ENCODE peak calls at places on chromosomes 3 and 15, in six cellular contexts. One of them, this sample, is unnamed.

GRCh38 chr3:82978368-82978767 is 1216.9 kb upstream of the GBE1 start:
- DNase-seq in K562: no peak
- DNase-seq in SK-N-SH: no peak
- DNase-seq in H1: no peak
- DNase-seq in HepG2: no peak
- DNase-seq in GM12878: no peak
- DNase-seq in this sample: no peak

GRCh38 chr3:59777559-59778178 is 727.8 kb upstream of the CFAP20DC start:
- DNase-seq in K562: no peak
- DNase-seq in SK-N-SH: no peak
- DNase-seq in H1: no peak
- DNase-seq in HepG2: no peak
- DNase-seq in GM12878: no peak
- DNase-seq in this sample: no peak

GRCh38 chr3:130896101-130896500 is 2.2 kb downstream of the ATP2C1 start:
- DNase-seq in K562: no peak
- DNase-seq in SK-N-SH: no peak
- DNase-seq in H1: no peak
- DNase-seq in HepG2: no peak
- DNase-seq in GM12878: no peak
- DNase-seq in this sample: no peak

GRCh38 chr3:52085883-52086282 is 29.5 kb upstream of the DUSP7 start:
- DNase-seq in K562: no peak
- DNase-seq in SK-N-SH: no peak
- DNase-seq in H1: no peak
- DNase-seq in HepG2: no peak
- DNase-seq in GM12878: no peak
- DNase-seq in this sample: no peak

GRCh38 chr3:71376499-71376898 is 207.0 kb downstream of the FOXP1 start:
- DNase-seq in K562: no peak
- DNase-seq in SK-N-SH: no peak
- DNase-seq in H1: no peak
- DNase-seq in HepG2: no peak
- DNase-seq in GM12878: no peak
- DNase-seq in this sample: no peak

GRCh38 chr3:67875338-67875737 is 220.9 kb upstream of the SUCLG2 start:
- DNase-seq in K562: no peak
- DNase-seq in SK-N-SH: no peak
- DNase-seq in H1: no peak
- DNase-seq in HepG2: peak; percentile 50
- DNase-seq in GM12878: no peak
- DNase-seq in this sample: no peak

GRCh38 chr15:78620021-78620838 is 566 bp downstream of the CHRNA3 start:
- DNase-seq in K562: no peak
- DNase-seq in SK-N-SH: peak; percentile 86
- DNase-seq in H1: peak; percentile 36
- DNase-seq in HepG2: no peak
- DNase-seq in GM12878: no peak
- DNase-seq in this sample: no peak

GRCh38 chr3:99984668-99985067 is 129.6 kb downstream of the FILIP1L start:
- DNase-seq in K562: no peak
- DNase-seq in SK-N-SH: no peak
- DNase-seq in H1: no peak
- DNase-seq in HepG2: no peak
- DNase-seq in GM12878: no peak
- DNase-seq in this sample: no peak

GRCh38 chr15:55937040-55937439 is 56.4 kb downstream of the NEDD4 start:
- DNase-seq in K562: no peak
- DNase-seq in SK-N-SH: no peak
- DNase-seq in H1: no peak
- DNase-seq in HepG2: no peak
- DNase-seq in GM12878: no peak
- DNase-seq in this sample: no peak

GRCh38 chr3:128378631-128379347 is 87.9 kb downstream of the DNAJB8 start:
- DNase-seq in K562: no peak
- DNase-seq in SK-N-SH: no peak
- DNase-seq in H1: no peak
- DNase-seq in HepG2: no peak
- DNase-seq in GM12878: no peak
- DNase-seq in this sample: no peak
- TF ChIP-seq GABPA in K562: no peak
- TF ChIP-seq GABPA in SK-N-SH: no peak
- TF ChIP-seq GABPA in H1: no peak
- TF ChIP-seq GABPA in HepG2: no peak
- TF ChIP-seq GABPA in GM12878: no peak
- TF ChIP-seq GABPA in this sample: no peak

DNA sequence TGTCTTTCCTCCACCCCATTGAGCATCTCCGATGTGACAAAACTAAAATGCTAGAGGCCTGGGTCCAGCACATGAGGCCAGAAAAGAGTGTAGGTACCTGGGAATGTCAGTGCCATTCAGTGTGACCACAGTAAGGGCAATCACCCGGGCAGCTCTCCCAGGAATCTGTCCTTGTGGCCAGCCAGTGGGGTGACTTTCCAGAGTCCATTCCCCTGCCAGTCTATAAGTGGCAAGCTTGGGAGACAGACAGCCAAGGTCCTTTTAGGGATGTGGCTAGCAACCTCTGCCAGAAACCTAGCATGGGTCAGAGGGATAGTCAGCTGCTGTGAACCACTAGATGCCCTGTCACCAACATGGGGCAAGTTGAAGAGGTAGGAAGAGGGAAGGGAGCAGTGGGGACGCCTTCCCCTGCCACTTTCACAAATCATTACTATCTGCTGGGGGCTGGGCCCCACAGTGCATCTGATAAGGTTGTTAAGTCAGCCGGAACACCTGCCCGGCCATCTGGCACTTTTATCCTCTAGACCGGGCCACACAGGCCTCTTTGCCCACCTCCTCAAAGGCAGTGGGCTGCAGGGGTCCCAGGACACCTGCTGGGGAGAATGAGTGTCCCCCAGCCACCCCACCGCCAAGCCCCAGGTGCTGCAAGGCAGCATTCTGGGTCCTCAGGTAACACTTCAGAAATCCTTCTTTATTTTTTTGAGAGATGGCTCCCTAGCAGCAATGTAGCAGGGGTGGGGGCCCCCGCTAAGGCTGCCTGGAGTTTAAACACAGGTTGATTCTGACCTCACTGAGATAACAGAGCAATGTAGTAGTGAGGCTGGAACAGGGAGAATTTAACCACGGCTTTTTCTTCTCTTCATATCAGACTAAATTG is 24.9 kb upstream of the DET1 start:
- DNase-seq in K562: no peak
- DNase-seq in SK-N-SH: peak; percentile 54
- DNase-seq in H1: no peak
- DNase-seq in HepG2: no peak
- DNase-seq in GM12878: no peak
- DNase-seq in this sample: no peak
- H3K4me3 ChIP-seq in K562: no peak overlapping the region
- H3K4me3 ChIP-seq in SK-N-SH: no peak overlapping the region
- H3K4me3 ChIP-seq in H1: no peak overlapping the region
- H3K4me3 ChIP-seq in HepG2: no peak overlapping the region
- H3K4me3 ChIP-seq in GM12878: no peak overlapping the region
- H3K4me3 ChIP-seq in this sample: no peak overlapping the region

GRCh38 chr3:45555154-45555591 is 39.4 kb upstream of the LIMD1 start:
- DNase-seq in K562: no peak
- DNase-seq in SK-N-SH: no peak
- DNase-seq in H1: no peak
- DNase-seq in HepG2: no peak
- DNase-seq in GM12878: no peak
- DNase-seq in this sample: no peak

GRCh38 chr3:45552773-45553371 is 41.7 kb upstream of the LIMD1 start:
- DNase-seq in K562: no peak
- DNase-seq in SK-N-SH: no peak
- DNase-seq in H1: no peak
- DNase-seq in HepG2: no peak
- DNase-seq in GM12878: no peak
- DNase-seq in this sample: no peak

GRCh38 chr3:45555666-45556065 is 38.9 kb upstream of the LIMD1 start:
- DNase-seq in K562: no peak
- DNase-seq in SK-N-SH: no peak
- DNase-seq in H1: no peak
- DNase-seq in HepG2: no peak
- DNase-seq in GM12878: no peak
- DNase-seq in this sample: no peak

GRCh38 chr3:45553469-45553974 is 41.0 kb upstream of the LIMD1 start:
- DNase-seq in K562: peak; percentile 38
- DNase-seq in SK-N-SH: peak; percentile 63
- DNase-seq in H1: no peak
- DNase-seq in HepG2: no peak
- DNase-seq in GM12878: no peak
- DNase-seq in this sample: peak; percentile 65

GRCh38 chr3:45554001-45554691 is 40.4 kb upstream of the LIMD1 start:
- DNase-seq in K562: peak; percentile 26
- DNase-seq in SK-N-SH: no peak
- DNase-seq in H1: no peak
- DNase-seq in HepG2: no peak
- DNase-seq in GM12878: peak; percentile 68
- DNase-seq in this sample: no peak
- TF ChIP-seq GABPA in K562: no peak
- TF ChIP-seq GABPA in SK-N-SH: no peak
- TF ChIP-seq GABPA in H1: no peak
- TF ChIP-seq GABPA in HepG2: no peak
- TF ChIP-seq GABPA in GM12878: no peak
- TF ChIP-seq GABPA in this sample: no peak

GRCh38 chr15:90840157-90840855 is 28.1 kb upstream of the FURIN start:
- DNase-seq in K562: no peak
- DNase-seq in SK-N-SH: no peak
- DNase-seq in H1: no peak
- DNase-seq in HepG2: no peak
- DNase-seq in GM12878: no peak
- DNase-seq in this sample: no peak
- H3K4me3 ChIP-seq in K562: no peak overlapping the region
- H3K4me3 ChIP-seq in SK-N-SH: no peak overlapping the region
- H3K4me3 ChIP-seq in H1: no peak overlapping the region
- H3K4me3 ChIP-seq in HepG2: no peak overlapping the region
- H3K4me3 ChIP-seq in GM12878: peak overlapping the region; percentile 50
- H3K4me3 ChIP-seq in this sample: no peak overlapping the region

DNA sequence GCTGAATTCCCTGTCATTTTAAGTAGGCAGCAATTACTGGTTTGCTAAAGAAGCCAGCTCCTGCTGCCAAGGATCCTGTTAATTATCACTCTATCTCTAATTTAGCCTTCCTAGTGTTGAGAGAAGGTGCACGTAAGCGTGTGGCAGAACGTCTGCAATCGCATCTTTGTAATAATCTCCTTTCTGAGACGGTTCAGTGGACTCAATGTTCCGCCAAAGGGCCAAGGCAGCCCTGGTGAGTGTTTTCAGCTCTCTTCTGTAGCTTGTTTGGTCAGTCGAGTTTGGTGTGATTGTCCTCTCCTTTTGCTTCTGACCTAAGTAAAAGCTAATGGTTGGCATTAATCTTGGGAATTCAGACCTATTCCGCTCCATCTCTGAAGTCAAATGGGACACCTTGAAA is 24.2 kb downstream of the MITF start:
- DNase-seq in K562: no peak
- DNase-seq in SK-N-SH: no peak
- DNase-seq in H1: no peak
- DNase-seq in HepG2: no peak
- DNase-seq in GM12878: no peak
- DNase-seq in this sample: no peak
- TF ChIP-seq GABPA in K562: no peak
- TF ChIP-seq GABPA in SK-N-SH: no peak
- TF ChIP-seq GABPA in H1: no peak
- TF ChIP-seq GABPA in HepG2: no peak
- TF ChIP-seq GABPA in GM12878: no peak
- TF ChIP-seq GABPA in this sample: no peak

GRCh38 chr15:74040115-74040850 is 42.1 kb downstream of the GOLGA6A start:
- DNase-seq in K562: no peak
- DNase-seq in SK-N-SH: no peak
- DNase-seq in H1: peak; percentile 27
- DNase-seq in HepG2: no peak
- DNase-seq in GM12878: no peak
- DNase-seq in this sample: no peak
- H3K4me3 ChIP-seq in K562: no peak overlapping the region
- H3K4me3 ChIP-seq in SK-N-SH: no peak overlapping the region
- H3K4me3 ChIP-seq in H1: no peak overlapping the region
- H3K4me3 ChIP-seq in HepG2: no peak overlapping the region
- H3K4me3 ChIP-seq in GM12878: no peak overlapping the region
- H3K4me3 ChIP-seq in this sample: no peak overlapping the region

DNA sequence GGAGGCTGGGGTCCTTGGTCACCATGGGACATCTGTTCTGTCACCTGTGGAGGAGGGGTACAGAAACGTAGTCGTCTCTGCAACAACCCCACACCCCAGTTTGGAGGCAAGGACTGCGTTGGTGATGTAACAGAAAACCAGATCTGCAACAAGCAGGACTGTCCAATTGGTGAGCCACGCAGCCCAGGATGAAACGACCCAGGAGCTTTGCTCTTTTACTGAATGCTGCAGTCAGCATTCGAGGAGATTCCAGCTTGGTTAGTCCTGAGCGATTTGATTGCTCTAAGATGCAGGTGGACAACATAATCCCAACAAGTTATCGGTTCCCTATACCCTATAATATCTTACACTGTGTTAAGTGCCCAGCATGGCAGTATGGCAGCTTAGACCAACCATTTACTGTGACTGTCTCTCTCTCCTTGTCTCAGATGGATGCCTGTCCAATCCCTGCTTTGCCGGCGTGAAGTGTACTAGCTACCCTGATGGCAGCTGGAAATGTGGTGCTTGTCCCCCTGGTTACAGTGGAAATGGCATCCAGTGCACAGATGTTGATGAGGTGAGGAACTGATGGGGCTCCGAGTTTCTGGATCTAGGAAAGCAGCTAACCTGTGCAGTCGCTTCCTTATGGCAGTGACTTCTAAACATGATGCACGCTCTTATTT is 7.8 kb downstream of the THBS1 start:
- DNase-seq in K562: no peak
- DNase-seq in SK-N-SH: no peak
- DNase-seq in H1: no peak
- DNase-seq in HepG2: no peak
- DNase-seq in GM12878: no peak
- DNase-seq in this sample: no peak
- TF ChIP-seq GABPA in K562: no peak
- TF ChIP-seq GABPA in SK-N-SH: no peak
- TF ChIP-seq GABPA in H1: no peak
- TF ChIP-seq GABPA in HepG2: no peak
- TF ChIP-seq GABPA in GM12878: no peak
- TF ChIP-seq GABPA in this sample: no peak

DNA sequence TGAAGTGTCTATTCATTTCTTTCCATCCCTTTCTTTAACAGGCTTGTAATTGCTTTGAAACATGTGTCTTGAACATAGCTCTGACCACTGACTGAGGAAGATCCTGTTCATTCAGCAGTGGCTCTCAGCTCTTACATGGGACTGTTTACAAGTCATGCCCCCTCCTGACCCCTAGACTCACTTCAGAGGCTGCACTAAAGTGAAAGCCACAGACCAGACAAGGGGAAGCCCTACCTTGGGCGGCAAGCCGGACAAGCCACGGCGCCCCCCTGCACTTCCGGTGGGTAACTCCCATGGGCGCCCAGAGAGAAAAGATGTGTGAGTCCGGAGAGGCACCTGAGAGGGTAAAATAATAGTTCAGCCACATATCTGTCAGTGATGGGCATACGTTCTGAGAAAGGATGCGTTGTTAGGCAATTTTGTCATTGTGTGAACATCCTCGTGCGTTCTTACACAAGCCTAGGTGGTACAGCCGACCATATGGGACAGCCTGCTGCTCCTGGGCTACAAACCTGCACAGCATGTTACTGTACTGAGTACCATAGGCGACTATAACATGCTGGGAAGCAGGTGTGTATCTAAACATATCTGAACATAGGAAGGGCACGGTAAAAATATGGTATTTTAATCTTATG is 116.2 kb downstream of the CHSY1 start:
- DNase-seq in K562: no peak
- DNase-seq in SK-N-SH: no peak
- DNase-seq in H1: no peak
- DNase-seq in HepG2: no peak
- DNase-seq in GM12878: peak; percentile 84
- DNase-seq in this sample: no peak
- H3K4me3 ChIP-seq in K562: no peak overlapping the region
- H3K4me3 ChIP-seq in SK-N-SH: no peak overlapping the region
- H3K4me3 ChIP-seq in H1: no peak overlapping the region
- H3K4me3 ChIP-seq in HepG2: no peak overlapping the region
- H3K4me3 ChIP-seq in GM12878: no peak overlapping the region
- H3K4me3 ChIP-seq in this sample: no peak overlapping the region

GRCh38 chr3:182487048-182487447 is 306.3 kb upstream of the ATP11B start:
- DNase-seq in K562: no peak
- DNase-seq in SK-N-SH: no peak
- DNase-seq in H1: no peak
- DNase-seq in HepG2: no peak
- DNase-seq in GM12878: no peak
- DNase-seq in this sample: no peak
- TF ChIP-seq GABPA in K562: no peak
- TF ChIP-seq GABPA in SK-N-SH: no peak
- TF ChIP-seq GABPA in H1: no peak
- TF ChIP-seq GABPA in HepG2: no peak
- TF ChIP-seq GABPA in GM12878: no peak
- TF ChIP-seq GABPA in this sample: no peak

This sample was measured in HL-60.